ENCODE peak calls at places on chromosomes 2 and 18, in four cellular contexts. N, Z, A and Q are unnamed samples. For H3K36me3 and H3K4me1, the result is how much of the 10 kb centered on the place peaks cover.

GRCh38 chr18:3604260-3604625 is 154.3 kb downstream of the TGIF1 start:
- DNase-seq in Z (no peak), A (no peak), N (no peak), Q (no peak)

GRCh38 chr2:150469706-150470105 is 17.8 kb downstream of the RND3 start:
- DNase-seq in Z (peak), A (no peak), N (no peak), Q (no peak)

GRCh38 chr2:1840046-1840445 is 95.7 kb upstream of the PXDN start:
- DNase-seq in N (no peak), A (no peak), Z (no peak), Q (no peak)

GRCh38 chr2:11969774-11970173 is 223.3 kb downstream of the LPIN1 start:
- DNase-seq in A (no peak), Z (no peak), N (no peak), Q (no peak)

GRCh38 chr2:171412571-171412970 is 21.2 kb downstream of the METTL8 start:
- DNase-seq in A (no peak), Z (no peak), N (no peak), Q (no peak)

GRCh38 chr18:26479686-26480079 is 68.7 kb downstream of the KCTD1 start:
- DNase-seq in N (no peak), A (no peak), Z (no peak), Q (no peak)

GRCh38 chr18:4433762-4434161 is 21.3 kb downstream of the DLGAP1 start:
- DNase-seq in N (no peak), A (no peak), Z (no peak), Q (no peak)

GRCh38 chr2:212811946-212812345 is 273.3 kb upstream of the ERBB4 start:
- DNase-seq in A (no peak), Z (no peak), N (no peak), Q (no peak)

GRCh38 chr18:36583155-36583745 is 245.6 kb downstream of the TPGS2 start:
- DNase-seq in Z (no peak), N (no peak), A (no peak), Q (no peak)

GRCh38 chr2:118774458-118775133 is 72.9 kb downstream of the EN1 start:
- DNase-seq in N (peak), Z (peak), A (peak), Q (peak)

GRCh38 chr2:160372585-160372984 is 121.0 kb downstream of the RBMS1 start:
- DNase-seq in A (no peak), N (no peak), Z (peak), Q (no peak)

DNA sequence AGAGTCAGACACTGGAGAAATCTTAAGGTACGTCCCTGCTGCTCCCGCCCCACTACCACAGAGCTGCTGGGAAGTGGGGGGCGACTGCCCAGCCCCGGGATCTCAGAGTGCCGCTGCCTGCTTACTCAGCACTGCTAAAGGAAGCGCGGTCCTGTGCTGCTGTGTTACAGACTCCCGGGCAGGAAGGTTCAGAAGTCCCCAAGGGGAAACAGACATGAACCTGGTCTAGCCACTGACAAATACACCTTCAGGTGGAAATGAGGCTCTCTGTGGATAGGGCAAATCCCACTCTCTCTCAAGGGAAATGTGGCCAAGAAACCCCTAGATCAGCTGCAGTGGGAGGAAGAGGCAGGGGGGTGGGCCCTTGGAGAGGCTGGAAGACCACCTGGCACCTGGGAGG is 13.7 kb downstream of the MTERF4 start:
- DNase-seq in N (no peak), Z (no peak), A (no peak), Q (no peak)
- H3K36me3 ChIP-seq in N (under half), Z (under half), A (under half), Q (half or more)

GRCh38 chr18:22846697-22847096 is 86.4 kb upstream of the RBBP8 start:
- DNase-seq in Z (no peak), N (no peak), A (no peak), Q (no peak)

GRCh38 chr18:22844184-22844583 is 88.9 kb upstream of the RBBP8 start:
- DNase-seq in Z (no peak), N (no peak), A (no peak), Q (no peak)

GRCh38 chr18:22847392-22847791 is 85.7 kb upstream of the RBBP8 start:
- DNase-seq in A (no peak), N (no peak), Z (no peak), Q (no peak)

GRCh38 chr18:22846088-22846683 is 86.9 kb upstream of the RBBP8 start:
- DNase-seq in N (no peak), A (no peak), Z (peak), Q (no peak)

GRCh38 chr18:22844643-22845042 is 88.5 kb upstream of the RBBP8 start:
- DNase-seq in Z (no peak), N (no peak), A (no peak), Q (no peak)
- H3K4me1 ChIP-seq in Z (under half), N (under half), A (under half), Q (under half)

GRCh38 chr2:98936917-98937351 is 909 bp upstream of the CRACDL start:
- DNase-seq in Z (no peak), A (no peak), N (no peak), Q (no peak)
- H3K4me3 ChIP-seq in Z (no peak), A (peak), N (no peak), Q (peak)

DNA sequence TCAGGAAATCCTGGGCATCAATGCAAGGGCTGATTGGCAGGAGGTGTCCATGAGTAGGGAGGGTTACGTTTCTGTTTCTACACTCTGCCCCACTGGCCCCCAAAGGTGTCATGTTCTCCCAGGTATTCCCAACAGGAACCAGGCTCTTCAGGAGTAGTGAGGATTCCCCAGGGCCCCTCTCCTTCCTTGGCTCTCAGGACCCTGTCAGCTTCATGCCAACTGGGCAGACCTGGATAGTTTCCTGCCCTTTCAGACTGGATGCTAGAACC is 480.6 kb upstream of the HS6ST1 start:
- DNase-seq in A (peak), N (no peak), Z (no peak), Q (no peak)
- H3K36me3 ChIP-seq in A (under half), N (under half), Z (under half), Q (under half)

GRCh38 chr2:231706731-231707624 is 1.3 kb upstream of the PTMA start:
- DNase-seq in N (peak), A (peak), Z (peak), Q (peak)

GRCh38 chr2:231707625-231708049 is 688 bp upstream of the PTMA start:
- DNase-seq in N (no peak), A (no peak), Z (peak), Q (peak)

GRCh38 chr2:231708773-231709635 is 679 bp downstream of the PTMA start:
- DNase-seq in A (peak), Z (peak), N (peak), Q (peak)

GRCh38 chr2:231709636-231709980 is 1.3 kb downstream of the PTMA start:
- DNase-seq in A (peak), Z (peak), N (peak), Q (peak)

GRCh38 chr2:231708050-231708772 is at the start of gene PTMA:
- DNase-seq in N (peak), Z (peak), A (peak), Q (peak)
- H3K4me1 ChIP-seq in N (under half), Z (under half), A (under half), Q (half or more)